ENCODE peak calls at places on chromosome 1, in eight cellular contexts. Y, H, Z, Q, A, D, J and K are unnamed samples.

GRCh38 chr1:228176461-228177182 is 11.0 kb downstream of the IBA57 start:
- DNase-seq in Z (no peak), Q (no peak), H (no peak), Y (no peak), A (no peak), J (no peak), D (no peak), K (no peak)

GRCh38 chr1:150613061-150613920 is 16.1 kb downstream of the ENSA start:
- DNase-seq in Z (peak), H (peak), Q (no peak), D (peak), A (no peak), Y (peak), J (peak), K (no peak)

GRCh38 chr1:53686371-53687267 is 52.3 kb downstream of the GLIS1 start:
- DNase-seq in Q (no peak), H (no peak), Z (peak), D (no peak), A (no peak), Y (no peak), J (peak), K (no peak)

GRCh38 chr1:207993477-207994445 is 82.8 kb upstream of the CD34 start:
- DNase-seq in A (no peak), Y (peak), J (no peak), Z (no peak), Q (no peak), H (no peak), D (no peak), K (no peak)

GRCh38 chr1:184329962-184330868 is 56.6 kb upstream of the C1orf21 start:
- DNase-seq in Q (no peak), H (no peak), Y (no peak), A (no peak), Z (no peak), D (no peak), J (peak), K (no peak)

GRCh38 chr1:116166011-116166571 is 54.9 kb downstream of the MAB21L3 start:
- DNase-seq in A (no peak), Y (no peak), H (no peak), J (no peak), D (no peak), Q (no peak), Z (no peak), K (no peak)

GRCh38 chr1:41773144-41773571 is 145.6 kb downstream of the HIVEP3 start:
- DNase-seq in Y (no peak), A (no peak), H (no peak), D (no peak), Q (no peak), J (peak), Z (peak), K (no peak)

GRCh38 chr1:203669739-203670138 is 43.1 kb downstream of the ATP2B4 start:
- DNase-seq in J (peak), D (peak), A (no peak), Z (no peak), H (no peak), Q (no peak), Y (no peak), K (no peak)

GRCh38 chr1:231039161-231040018 is 664 bp downstream of the FAM89A start:
- DNase-seq in J (peak), Q (peak), Y (peak), A (no peak), H (peak), Z (no peak), D (no peak), K (peak)

GRCh38 chr1:203935286-203935685 is 73.9 kb downstream of the SNRPE start:
- DNase-seq in D (no peak), J (no peak), H (no peak), Q (no peak), A (no peak), Z (no peak), Y (no peak), K (no peak)

GRCh38 chr1:234621657-234622335 is 11.8 kb upstream of the IRF2BP2 start:
- DNase-seq in A (no peak), Q (no peak), D (no peak), Z (peak), H (no peak), Y (no peak), J (peak), K (no peak)

GRCh38 chr1:47635597-47635996 is 197.8 kb downstream of the FOXD2 start:
- DNase-seq in J (no peak), Y (no peak), Z (peak), Q (no peak), A (no peak), D (no peak), H (no peak), K (no peak)